ENCODE peak calls at places on chromosomes 13 and 19, in five cellular contexts. R is AG04450, U is IMR-90, M is uterus, F is cardiac muscle cell. B is an unnamed sample.

GRCh38 chr19:51712461-51713081 is 11.2 kb downstream of the HAS1 start:
- DNase-seq in R (no peak), U (peak; percentile 35), M (no peak), F (no peak), B (no peak)

GRCh38 chr13:111610879-111611278 is 290.4 kb downstream of the TEX29 start:
- DNase-seq in R (no peak), U (no peak), M (no peak), F (no peak), B (no peak)

GRCh38 chr19:47035127-47035494 is 13.3 kb downstream of the TMEM160 start:
- DNase-seq in R (no peak), U (no peak), M (no peak), F (no peak), B (no peak)

GRCh38 chr13:51380269-51380668 is 40.8 kb downstream of the SERPINE3 start:
- DNase-seq in R (no peak), U (peak; percentile 16), M (no peak), F (no peak), B (no peak)

GRCh38 chr13:30191491-30192100 is 115.8 kb downstream of the KATNAL1 start:
- DNase-seq in R (no peak), U (peak; percentile 54), M (no peak), F (no peak), B (no peak)

GRCh38 chr13:48121733-48122132 is 26.8 kb upstream of the MED4 start:
- DNase-seq in R (no peak), U (no peak), M (no peak), F (peak; percentile 38), B (no peak)

GRCh38 chr13:33937373-33938087 is 119.6 kb downstream of the RFC3 start:
- DNase-seq in R (no peak), U (no peak), M (no peak), F (peak; percentile 4), B (peak; percentile 12)

GRCh38 chr13:48831248-48831647 is 144.5 kb upstream of the FNDC3A start:
- DNase-seq in R (no peak), U (peak; percentile 31), M (no peak), F (no peak), B (peak; percentile 13)

GRCh38 chr13:93226623-93227279 is at the start of gene GPC6:
- DNase-seq in R (peak; percentile 88), U (peak; percentile 95), M (no peak), F (peak; percentile 89), B (peak; percentile 92)

GRCh38 chr19:53546766-53547541 is 9.0 kb downstream of the ZNF331 start:
- DNase-seq in R (no peak), U (no peak), M (no peak), F (no peak), B (peak; percentile 15)

GRCh38 chr19:6654347-6655310 is 15.3 kb downstream of the TNFSF14 start:
- DNase-seq in R (no peak), U (no peak), M (no peak), F (no peak), B (no peak)

GRCh38 chr13:86856996-86857395 is 814.2 kb upstream of the SLITRK5 start:
- DNase-seq in R (peak; percentile 13), U (peak; percentile 76), M (no peak), F (no peak), B (peak; percentile 53)

GRCh38 chr13:74306496-74306895 is 172.3 kb upstream of the KLF12 start:
- DNase-seq in R (no peak), U (peak; percentile 45), M (no peak), F (no peak), B (peak; percentile 47)

GRCh38 chr19:771332-771785 is 20.4 kb downstream of the MISP start:
- DNase-seq in R (no peak), U (peak; percentile 43), M (no peak), F (peak; percentile 60), B (peak; percentile 64)

GRCh38 chr13:113090806-113091205 is 14.8 kb upstream of the F7 start:
- DNase-seq in R (no peak), U (no peak), M (no peak), F (no peak), B (no peak)

GRCh38 chr13:27522847-27523246 is 72.5 kb upstream of the MTIF3 start:
- DNase-seq in R (no peak), U (no peak), M (no peak), F (no peak), B (no peak)

GRCh38 chr13:113964251-113964995 is 9.5 kb downstream of the C13orf46 start:
- DNase-seq in R (no peak), U (no peak), M (no peak), F (no peak), B (no peak)

GRCh38 chr13:102495663-102496062 is 93.8 kb upstream of the FGF14 start:
- DNase-seq in R (no peak), U (no peak), M (no peak), F (no peak), B (no peak)

GRCh38 chr19:48633148-48634035 is 3.8 kb downstream of the DBP start:
- DNase-seq in R (no peak), U (no peak), M (peak; percentile 55), F (no peak), B (no peak)

GRCh38 chr19:48110350-48110966 is at the start of gene PLA2G4C:
- DNase-seq in R (peak; percentile 82), U (peak; percentile 95), M (peak; percentile 92), F (peak; percentile 96), B (peak; percentile 96)

GRCh38 chr13:19772306-19772705 is 10.4 kb downstream of the PSPC1 start:
- DNase-seq in R (no peak), U (peak; percentile 3), M (no peak), F (no peak), B (no peak)

GRCh38 chr13:28237944-28238343 is 99.6 kb downstream of the PAN3 start:
- DNase-seq in R (no peak), U (no peak), M (no peak), F (no peak), B (no peak)

GRCh38 chr19:35459414-35460082 is 11.5 kb downstream of the FFAR2 start:
- DNase-seq in R (no peak), U (no peak), M (peak; percentile 34), F (no peak), B (no peak)

GRCh38 chr19:6274756-6275155 is 5.0 kb downstream of the MLLT1 start:
- DNase-seq in R (no peak), U (no peak), M (no peak), F (no peak), B (no peak)

GRCh38 chr13:19634129-19634740 is 776 bp downstream of the MPHOSPH8 start:
- DNase-seq in R (no peak), U (peak; percentile 57), M (peak; percentile 38), F (peak; percentile 33), B (peak; percentile 46)

GRCh38 chr13:29516012-29516411 is 79.5 kb downstream of the SLC7A1 start:
- DNase-seq in R (no peak), U (no peak), M (no peak), F (no peak), B (no peak)

GRCh38 chr19:805600-806550 is 8.6 kb downstream of the PTBP1 start:
- DNase-seq in R (no peak), U (no peak), M (no peak), F (no peak), B (no peak)

GRCh38 chr19:31220540-31220939 is 128.7 kb downstream of the TSHZ3 start:
- DNase-seq in R (no peak), U (no peak), M (no peak), F (peak; percentile 2), B (peak; percentile 40)

GRCh38 chr13:79662882-79663281 is 181.9 kb downstream of the NDFIP2 start:
- DNase-seq in R (no peak), U (no peak), M (no peak), F (peak; percentile 61), B (peak; percentile 45)

DNA sequence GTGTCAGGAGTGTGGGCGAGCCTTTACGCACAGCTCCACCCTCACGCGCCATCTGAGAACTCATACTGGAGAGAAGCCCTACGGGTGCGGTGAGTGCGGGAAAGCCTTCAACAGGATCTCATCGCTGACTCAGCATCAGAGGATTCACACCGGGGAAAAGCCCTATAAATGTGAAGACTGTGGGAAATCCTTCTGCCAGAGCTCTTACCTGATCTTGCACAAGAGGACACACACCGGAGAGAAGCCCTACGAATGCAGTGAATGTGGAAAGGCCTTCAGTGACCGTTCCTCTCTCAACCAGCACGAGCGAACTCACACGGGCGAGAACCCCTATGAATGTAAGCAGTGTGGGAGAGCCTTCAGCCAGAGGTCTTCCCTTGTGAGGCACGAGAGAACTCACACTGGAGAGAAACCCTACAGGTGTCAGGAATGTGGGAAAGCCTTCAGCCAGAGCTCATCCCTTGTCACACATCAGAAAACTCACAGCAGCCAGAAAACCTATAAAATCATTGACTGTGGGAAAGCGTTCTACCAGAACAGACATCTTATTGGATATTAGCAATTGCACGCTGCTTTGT is 6.9 kb upstream of the ZNF555 start:
- DNase-seq in R (no peak), U (no peak), M (no peak), F (no peak), B (no peak)
- H3K9me3 ChIP-seq in R (peaks cover 88% of the 10 kb centered on the region), U (peaks cover 66% of the 10 kb centered on the region), M (peaks cover 25% of the 10 kb centered on the region), F (peaks cover 17% of the 10 kb centered on the region), B (peaks cover 12% of the 10 kb centered on the region)

GRCh38 chr13:90867336-90867683 is 480.2 kb upstream of the MIR17HG start:
- DNase-seq in R (peak; percentile 7), U (peak; percentile 27), M (no peak), F (peak; percentile 78), B (peak; percentile 76)
- H3K4me3 ChIP-seq in R (no peak overlapping the region), U (no peak overlapping the region), M (no peak overlapping the region), F (no peak overlapping the region), B (no peak overlapping the region)

DNA sequence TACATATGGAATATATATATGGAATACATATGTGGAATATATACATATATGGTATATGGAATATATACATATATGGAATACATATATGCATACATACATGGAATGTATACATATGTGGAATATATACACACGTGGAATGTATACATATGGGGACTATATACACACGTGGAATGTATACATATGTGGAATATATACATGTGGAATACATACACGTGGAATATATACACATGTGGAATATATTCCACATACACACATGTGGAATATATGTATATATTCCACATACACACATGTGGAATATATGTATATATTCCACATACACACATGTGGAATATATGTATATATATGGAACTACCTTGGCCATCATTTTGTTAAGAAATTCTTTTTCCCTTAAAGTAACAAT is 31.1 kb downstream of the ZNF571 start:
- DNase-seq in R (no peak), U (no peak), M (no peak), F (no peak), B (no peak)
- H3K9me3 ChIP-seq in R (peaks cover 34% of the 10 kb centered on the region), U (peaks cover 59% of the 10 kb centered on the region), M (peaks cover 48% of the 10 kb centered on the region), F (peaks cover 14% of the 10 kb centered on the region), B (peaks cover 68% of the 10 kb centered on the region)

DNA sequence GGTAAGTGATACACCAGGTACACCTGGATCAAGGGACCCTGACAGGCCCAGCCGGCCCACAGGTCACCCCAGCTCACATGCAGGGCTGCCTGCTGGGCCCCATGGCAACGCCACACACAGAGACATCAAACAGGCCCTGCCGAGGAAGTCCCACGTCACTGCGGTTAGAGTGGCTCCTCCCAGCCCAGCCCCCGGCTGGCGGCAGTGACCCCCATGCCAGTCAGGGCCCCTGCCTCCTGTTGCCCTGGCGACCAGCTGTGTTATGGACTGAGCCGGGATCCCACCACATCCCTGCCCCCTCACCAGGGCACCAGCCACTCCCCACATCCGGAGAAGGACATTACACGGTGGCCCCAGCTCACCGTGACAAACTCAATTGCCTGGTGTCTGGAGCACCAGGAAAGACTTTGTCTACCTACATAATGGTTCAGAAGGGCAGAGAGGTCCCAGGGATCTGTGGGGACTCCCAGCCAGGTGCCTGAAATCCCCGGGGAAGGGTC is 30.4 kb upstream of the NANOS3 start:
- DNase-seq in R (no peak), U (peak; percentile 93), M (peak; percentile 80), F (peak; percentile 78), B (peak; percentile 100)
- H3K4me3 ChIP-seq in R (peak overlapping the region; percentile 58), U (peak overlapping the region; percentile 6), M (no peak overlapping the region), F (peak overlapping the region; percentile 41), B (peak overlapping the region; percentile 57)

B was measured in SJCRH30.